ENCODE peak calls at places on chromosome 20, in seven cellular contexts. O is SK-MEL-5, V is IMR-90, H is NCI-H510A, W is dermis blood vessel endothelial cell, B is Daoy, C is ascending aorta. T is an unnamed sample.
A peak's percentile ranks its signal among the peaks of the same experiment; 100 is the strongest.

GRCh38 chr20:61887694-61888093 is 178.0 kb downstream of the TAF4 start:
- DNase-seq in O (no peak), H (no peak), C (no peak), B (no peak), W (no peak), V (no peak), T (no peak)

GRCh38 chr20:62837790-62838458 is 21.1 kb downstream of the COL9A3 start:
- DNase-seq in W (peak; percentile 35), C (no peak), V (no peak), H (no peak), B (no peak), O (no peak), T (no peak)

GRCh38 chr20:17884318-17885003 is 84.1 kb downstream of the SNX5 start:
- DNase-seq in W (no peak), C (no peak), V (no peak), O (no peak), H (no peak), B (no peak), T (no peak)

GRCh38 chr20:36128463-36129176 is 25.9 kb upstream of the EPB41L1 start:
- DNase-seq in V (peak; percentile 85), C (no peak), B (peak; percentile 66), H (no peak), W (peak; percentile 38), O (no peak), T (no peak)

GRCh38 chr20:57126481-57127092 is 139.9 kb downstream of the BMP7 start:
- DNase-seq in V (no peak), O (no peak), W (no peak), B (peak; percentile 66), H (no peak), C (no peak), T (no peak)

GRCh38 chr20:57680131-57680716 is 29.6 kb downstream of the PMEPA1 start:
- DNase-seq in B (no peak), C (no peak), O (no peak), H (no peak), W (no peak), V (no peak), T (no peak)

GRCh38 chr20:32589256-32589655 is 4.1 kb upstream of the NOL4L start:
- DNase-seq in W (no peak), O (no peak), V (peak; percentile 36), B (peak; percentile 60), H (no peak), C (no peak), T (no peak)

GRCh38 chr20:62363920-62364851 is 2.9 kb downstream of the LAMA5 start:
- DNase-seq in B (peak; percentile 76), O (no peak), H (no peak), C (no peak), V (no peak), W (peak; percentile 87), T (no peak)

GRCh38 chr20:36202891-36203338 is 33.4 kb upstream of the AAR2 start:
- DNase-seq in O (peak; percentile 71), W (peak; percentile 69), B (peak; percentile 67), V (peak; percentile 19), C (peak; percentile 16), H (no peak), T (peak; percentile 74)

GRCh38 chr20:21101453-21102251 is 4.5 kb downstream of the LINC00237 start:
- DNase-seq in W (peak; percentile 12), C (no peak), O (no peak), H (peak; percentile 53), B (peak; percentile 49), V (no peak), T (no peak)

GRCh38 chr20:50366270-50367103 is 143.7 kb upstream of the PTPN1 start:
- DNase-seq in O (peak; percentile 73), W (peak; percentile 96), H (peak; percentile 85), C (no peak), B (peak; percentile 79), V (peak; percentile 75), T (no peak)

GRCh38 chr20:21336455-21337151 is 33.5 kb downstream of the XRN2 start:
- DNase-seq in C (no peak), H (no peak), V (no peak), W (no peak), B (no peak), O (peak; percentile 60), T (no peak)

GRCh38 chr20:19903168-19903676 is 113.9 kb upstream of the NAA20 start:
- DNase-seq in C (no peak), H (no peak), O (peak; percentile 59), B (no peak), W (peak; percentile 74), V (peak; percentile 76), T (no peak)

GRCh38 chr20:57735831-57736737 is 26.3 kb upstream of the PMEPA1 start:
- DNase-seq in H (no peak), W (no peak), V (no peak), O (no peak), C (no peak), B (no peak), T (no peak)

GRCh38 chr20:64258071-64258823 is 2.7 kb downstream of the PCMTD2 start:
- DNase-seq in O (no peak), V (no peak), B (no peak), W (no peak), H (no peak), C (no peak), T (no peak)

GRCh38 chr20:37777012-37777411 is 83.2 kb downstream of the CTNNBL1 start:
- DNase-seq in B (no peak), H (no peak), C (no peak), V (no peak), W (no peak), O (no peak), T (no peak)

GRCh38 chr20:43096471-43096870 is 93.2 kb downstream of the PTPRT start:
- DNase-seq in W (no peak), B (no peak), V (no peak), H (no peak), C (no peak), O (no peak), T (peak; percentile 77)

GRCh38 chr20:44091026-44091425 is 96.0 kb downstream of the JPH2 start:
- DNase-seq in V (no peak), C (no peak), W (no peak), H (no peak), B (no peak), O (no peak), T (no peak)

GRCh38 chr20:50346372-50347347 is 156.0 kb downstream of the CEBPB start:
- DNase-seq in V (peak; percentile 92), B (peak; percentile 85), C (peak; percentile 71), O (peak; percentile 95), W (peak; percentile 80), H (peak; percentile 46), T (no peak)

GRCh38 chr20:47351643-47352331 is 4.7 kb downstream of the ZMYND8 start:
- DNase-seq in W (peak; percentile 54), V (no peak), H (no peak), C (no peak), B (no peak), O (peak; percentile 54), T (no peak)

GRCh38 chr20:49560646-49561045 is 7.3 kb downstream of the PTGIS start:
- DNase-seq in C (no peak), O (no peak), W (no peak), H (no peak), V (no peak), B (no peak), T (no peak)

GRCh38 chr20:58233881-58234528 is 5.6 kb upstream of the ANKRD60 start:
- DNase-seq in W (peak; percentile 61), H (no peak), B (peak; percentile 34), V (no peak), O (peak; percentile 67), C (no peak), T (no peak)

GRCh38 chr20:12762725-12763124 is 246.0 kb upstream of the SPTLC3 start:
- DNase-seq in V (no peak), C (no peak), O (peak; percentile 43), B (peak; percentile 22), W (no peak), H (peak; percentile 11), T (no peak)

GRCh38 chr20:36779656-36780025 is 6.1 kb upstream of the DSN1 start:
- DNase-seq in H (no peak), W (no peak), B (no peak), C (no peak), V (no peak), O (no peak), T (no peak)

T was measured in substantia nigra.